ENCODE peak calls at places on chromosomes 2 and 18, in ten cellular contexts. One of them, this sample, is unnamed.

GRCh38 chr2:185644828-185645227 is 93.8 kb upstream of the FSIP2 start:
- DNase-seq in A549: no peak
- DNase-seq in T-helper 17 cell: no peak
- DNase-seq in mesothelial cell of epicardium: no peak
- DNase-seq in skeletal muscle cell: peak
- DNase-seq in hypothalamus: no peak
- DNase-seq in stimulated activated CD8-positive, alpha-beta memory T cell treated with anti-CD3 and anti-CD28 coated beads, Interleukin-15, amount 100 ng/mL, for 48 hours: no peak
- DNase-seq in endothelial cell: no peak
- DNase-seq in dorsolateral prefrontal cortex: no peak
- DNase-seq in RPMI7951: peak
- DNase-seq in this sample: no peak

GRCh38 chr2:70546376-70546775 is 7.2 kb downstream of the TGFA start:
- DNase-seq in A549: no peak
- DNase-seq in T-helper 17 cell: no peak
- DNase-seq in mesothelial cell of epicardium: no peak
- DNase-seq in skeletal muscle cell: no peak
- DNase-seq in hypothalamus: no peak
- DNase-seq in stimulated activated CD8-positive, alpha-beta memory T cell treated with anti-CD3 and anti-CD28 coated beads, Interleukin-15, amount 100 ng/mL, for 48 hours: no peak
- DNase-seq in endothelial cell: no peak
- DNase-seq in dorsolateral prefrontal cortex: no peak
- DNase-seq in RPMI7951: no peak
- DNase-seq in this sample: no peak

GRCh38 chr2:119723784-119724467 is 35.8 kb upstream of the PTPN4 start:
- DNase-seq in A549: no peak
- DNase-seq in T-helper 17 cell: no peak
- DNase-seq in mesothelial cell of epicardium: no peak
- DNase-seq in skeletal muscle cell: no peak
- DNase-seq in hypothalamus: no peak
- DNase-seq in stimulated activated CD8-positive, alpha-beta memory T cell treated with anti-CD3 and anti-CD28 coated beads, Interleukin-15, amount 100 ng/mL, for 48 hours: no peak
- DNase-seq in endothelial cell: no peak
- DNase-seq in dorsolateral prefrontal cortex: peak
- DNase-seq in RPMI7951: no peak
- DNase-seq in this sample: no peak

GRCh38 chr2:122643725-122644329 is 888.4 kb downstream of the TSN start:
- DNase-seq in A549: peak
- DNase-seq in T-helper 17 cell: no peak
- DNase-seq in mesothelial cell of epicardium: no peak
- DNase-seq in skeletal muscle cell: peak
- DNase-seq in hypothalamus: no peak
- DNase-seq in stimulated activated CD8-positive, alpha-beta memory T cell treated with anti-CD3 and anti-CD28 coated beads, Interleukin-15, amount 100 ng/mL, for 48 hours: no peak
- DNase-seq in endothelial cell: no peak
- DNase-seq in dorsolateral prefrontal cortex: no peak
- DNase-seq in RPMI7951: peak
- DNase-seq in this sample: no peak

GRCh38 chr18:13377496-13377895 is 158.9 kb downstream of the LDLRAD4 start:
- DNase-seq in A549: no peak
- DNase-seq in T-helper 17 cell: no peak
- DNase-seq in mesothelial cell of epicardium: no peak
- DNase-seq in skeletal muscle cell: no peak
- DNase-seq in hypothalamus: no peak
- DNase-seq in stimulated activated CD8-positive, alpha-beta memory T cell treated with anti-CD3 and anti-CD28 coated beads, Interleukin-15, amount 100 ng/mL, for 48 hours: no peak
- DNase-seq in endothelial cell: no peak
- DNase-seq in dorsolateral prefrontal cortex: no peak
- DNase-seq in RPMI7951: peak
- DNase-seq in this sample: no peak

GRCh38 chr2:60157283-60157682 is 396.2 kb downstream of the BCL11A start:
- DNase-seq in A549: no peak
- DNase-seq in T-helper 17 cell: no peak
- DNase-seq in mesothelial cell of epicardium: no peak
- DNase-seq in skeletal muscle cell: no peak
- DNase-seq in hypothalamus: no peak
- DNase-seq in stimulated activated CD8-positive, alpha-beta memory T cell treated with anti-CD3 and anti-CD28 coated beads, Interleukin-15, amount 100 ng/mL, for 48 hours: no peak
- DNase-seq in endothelial cell: no peak
- DNase-seq in dorsolateral prefrontal cortex: no peak
- DNase-seq in RPMI7951: no peak
- DNase-seq in this sample: no peak

GRCh38 chr18:9612215-9612830 is 2.0 kb downstream of the PPP4R1 start:
- DNase-seq in A549: peak
- DNase-seq in T-helper 17 cell: no peak
- DNase-seq in mesothelial cell of epicardium: no peak
- DNase-seq in skeletal muscle cell: no peak
- DNase-seq in hypothalamus: peak
- DNase-seq in stimulated activated CD8-positive, alpha-beta memory T cell treated with anti-CD3 and anti-CD28 coated beads, Interleukin-15, amount 100 ng/mL, for 48 hours: peak
- DNase-seq in endothelial cell: no peak
- DNase-seq in dorsolateral prefrontal cortex: no peak
- DNase-seq in RPMI7951: peak
- DNase-seq in this sample: peak

GRCh38 chr2:155190342-155190741 is 491.8 kb downstream of the KCNJ3 start:
- DNase-seq in A549: no peak
- DNase-seq in T-helper 17 cell: no peak
- DNase-seq in mesothelial cell of epicardium: no peak
- DNase-seq in skeletal muscle cell: no peak
- DNase-seq in hypothalamus: no peak
- DNase-seq in stimulated activated CD8-positive, alpha-beta memory T cell treated with anti-CD3 and anti-CD28 coated beads, Interleukin-15, amount 100 ng/mL, for 48 hours: no peak
- DNase-seq in endothelial cell: no peak
- DNase-seq in dorsolateral prefrontal cortex: no peak
- DNase-seq in RPMI7951: no peak
- DNase-seq in this sample: no peak

GRCh38 chr18:71168576-71169145 is 879.8 kb downstream of the SOCS6 start:
- DNase-seq in A549: no peak
- DNase-seq in T-helper 17 cell: no peak
- DNase-seq in mesothelial cell of epicardium: no peak
- DNase-seq in skeletal muscle cell: no peak
- DNase-seq in hypothalamus: no peak
- DNase-seq in stimulated activated CD8-positive, alpha-beta memory T cell treated with anti-CD3 and anti-CD28 coated beads, Interleukin-15, amount 100 ng/mL, for 48 hours: no peak
- DNase-seq in endothelial cell: no peak
- DNase-seq in dorsolateral prefrontal cortex: no peak
- DNase-seq in RPMI7951: peak
- DNase-seq in this sample: no peak

GRCh38 chr2:106095478-106096392 is 98.4 kb downstream of the UXS1 start:
- DNase-seq in A549: no peak
- DNase-seq in T-helper 17 cell: peak
- DNase-seq in mesothelial cell of epicardium: no peak
- DNase-seq in skeletal muscle cell: no peak
- DNase-seq in hypothalamus: no peak
- DNase-seq in stimulated activated CD8-positive, alpha-beta memory T cell treated with anti-CD3 and anti-CD28 coated beads, Interleukin-15, amount 100 ng/mL, for 48 hours: peak
- DNase-seq in endothelial cell: no peak
- DNase-seq in dorsolateral prefrontal cortex: no peak
- DNase-seq in RPMI7951: no peak
- DNase-seq in this sample: no peak

GRCh38 chr2:20532634-20533437 is 86.0 kb downstream of the RHOB start:
- DNase-seq in A549: peak
- DNase-seq in T-helper 17 cell: no peak
- DNase-seq in mesothelial cell of epicardium: no peak
- DNase-seq in skeletal muscle cell: no peak
- DNase-seq in hypothalamus: no peak
- DNase-seq in stimulated activated CD8-positive, alpha-beta memory T cell treated with anti-CD3 and anti-CD28 coated beads, Interleukin-15, amount 100 ng/mL, for 48 hours: no peak
- DNase-seq in endothelial cell: no peak
- DNase-seq in dorsolateral prefrontal cortex: no peak
- DNase-seq in RPMI7951: no peak
- DNase-seq in this sample: no peak

GRCh38 chr2:121197369-121198091 is 87.5 kb downstream of the TFCP2L1 start:
- DNase-seq in A549: peak
- DNase-seq in T-helper 17 cell: no peak
- DNase-seq in mesothelial cell of epicardium: no peak
- DNase-seq in skeletal muscle cell: peak
- DNase-seq in hypothalamus: peak
- DNase-seq in stimulated activated CD8-positive, alpha-beta memory T cell treated with anti-CD3 and anti-CD28 coated beads, Interleukin-15, amount 100 ng/mL, for 48 hours: no peak
- DNase-seq in endothelial cell: no peak
- DNase-seq in dorsolateral prefrontal cortex: peak
- DNase-seq in RPMI7951: peak
- DNase-seq in this sample: peak

GRCh38 chr18:58716046-58716766 is 44.9 kb downstream of the MALT1 start:
- DNase-seq in A549: no peak
- DNase-seq in T-helper 17 cell: no peak
- DNase-seq in mesothelial cell of epicardium: no peak
- DNase-seq in skeletal muscle cell: no peak
- DNase-seq in hypothalamus: no peak
- DNase-seq in stimulated activated CD8-positive, alpha-beta memory T cell treated with anti-CD3 and anti-CD28 coated beads, Interleukin-15, amount 100 ng/mL, for 48 hours: no peak
- DNase-seq in endothelial cell: no peak
- DNase-seq in dorsolateral prefrontal cortex: no peak
- DNase-seq in RPMI7951: no peak
- DNase-seq in this sample: no peak

GRCh38 chr2:85181844-85182456 is 48.8 kb downstream of the TCF7L1 start:
- DNase-seq in A549: no peak
- DNase-seq in T-helper 17 cell: no peak
- DNase-seq in mesothelial cell of epicardium: no peak
- DNase-seq in skeletal muscle cell: no peak
- DNase-seq in hypothalamus: no peak
- DNase-seq in stimulated activated CD8-positive, alpha-beta memory T cell treated with anti-CD3 and anti-CD28 coated beads, Interleukin-15, amount 100 ng/mL, for 48 hours: no peak
- DNase-seq in endothelial cell: no peak
- DNase-seq in dorsolateral prefrontal cortex: no peak
- DNase-seq in RPMI7951: no peak
- DNase-seq in this sample: no peak

GRCh38 chr2:207765541-207765940 is 4.2 kb downstream of the FZD5 start:
- DNase-seq in A549: peak
- DNase-seq in T-helper 17 cell: no peak
- DNase-seq in mesothelial cell of epicardium: no peak
- DNase-seq in skeletal muscle cell: no peak
- DNase-seq in hypothalamus: no peak
- DNase-seq in stimulated activated CD8-positive, alpha-beta memory T cell treated with anti-CD3 and anti-CD28 coated beads, Interleukin-15, amount 100 ng/mL, for 48 hours: no peak
- DNase-seq in endothelial cell: no peak
- DNase-seq in dorsolateral prefrontal cortex: no peak
- DNase-seq in RPMI7951: no peak
- DNase-seq in this sample: no peak

GRCh38 chr2:189580662-189581353 is at the start of gene SLC40A1:
- DNase-seq in A549: peak
- DNase-seq in T-helper 17 cell: peak
- DNase-seq in mesothelial cell of epicardium: peak
- DNase-seq in skeletal muscle cell: no peak
- DNase-seq in hypothalamus: peak
- DNase-seq in stimulated activated CD8-positive, alpha-beta memory T cell treated with anti-CD3 and anti-CD28 coated beads, Interleukin-15, amount 100 ng/mL, for 48 hours: peak
- DNase-seq in endothelial cell: peak
- DNase-seq in dorsolateral prefrontal cortex: peak
- DNase-seq in RPMI7951: peak
- DNase-seq in this sample: peak

GRCh38 chr2:163401481-163401880 is 334.3 kb downstream of the FIGN start:
- DNase-seq in A549: peak
- DNase-seq in T-helper 17 cell: no peak
- DNase-seq in mesothelial cell of epicardium: no peak
- DNase-seq in skeletal muscle cell: peak
- DNase-seq in hypothalamus: no peak
- DNase-seq in stimulated activated CD8-positive, alpha-beta memory T cell treated with anti-CD3 and anti-CD28 coated beads, Interleukin-15, amount 100 ng/mL, for 48 hours: no peak
- DNase-seq in endothelial cell: no peak
- DNase-seq in dorsolateral prefrontal cortex: no peak
- DNase-seq in RPMI7951: peak
- DNase-seq in this sample: no peak

This sample was measured in AML-193.